ENCODE peak calls at places on chromosomes 16 and 17, in six cellular contexts. G is uterus, B is H9, R is AG04450, Y is IMR-90, L is breast epithelium. F is an unnamed sample.
A peak's percentile ranks its signal among the peaks of the same experiment; 100 is the strongest.

GRCh38 chr16:54040480-54040879 is 246.1 kb downstream of the IRX3 start:
- DNase-seq in L (no peak), G (no peak), Y (no peak), R (no peak), B (no peak), F (no peak)

GRCh38 chr17:27552467-27552779 is 78.6 kb upstream of the LGALS9 start:
- DNase-seq in G (no peak), B (no peak), L (no peak), Y (peak; percentile 72), R (no peak), F (no peak)

GRCh38 chr16:84194470-84195200 is 3.7 kb downstream of the ADAD2 start:
- DNase-seq in L (no peak), G (no peak), R (no peak), Y (no peak), B (no peak), F (no peak)

GRCh38 chr16:57144027-57144426 is 41.8 kb downstream of the PSME3IP1 start:
- DNase-seq in R (no peak), Y (no peak), L (no peak), G (no peak), B (no peak), F (no peak)

GRCh38 chr17:82274134-82275020 is 877 bp upstream of the CSNK1D start:
- DNase-seq in B (no peak), Y (no peak), L (no peak), G (no peak), R (no peak), F (no peak)

GRCh38 chr16:46836521-46837292 is 5.7 kb upstream of the C16orf87 start:
- DNase-seq in L (no peak), B (no peak), Y (no peak), R (no peak), G (no peak), F (no peak)

GRCh38 chr17:82234211-82235055 is 5.6 kb downstream of the SLC16A3 start:
- DNase-seq in B (no peak), R (no peak), Y (no peak), G (no peak), L (no peak), F (no peak)

GRCh38 chr16:82460761-82461160 is 166.0 kb upstream of the CDH13 start:
- DNase-seq in R (no peak), L (no peak), B (no peak), Y (no peak), G (no peak), F (no peak)

GRCh38 chr16:49712567-49712966 is 143.3 kb downstream of the ZNF423 start:
- DNase-seq in B (no peak), G (no peak), R (no peak), L (no peak), Y (no peak), F (no peak)

GRCh38 chr16:19672378-19672777 is 45.6 kb downstream of the KNOP1 start:
- DNase-seq in L (no peak), G (no peak), B (no peak), R (no peak), Y (peak; percentile 39), F (no peak)

GRCh38 chr16:86355538-86355937 is 154.8 kb upstream of the FOXF1 start:
- DNase-seq in B (no peak), Y (peak; percentile 93), R (peak; percentile 71), G (no peak), L (no peak), F (no peak)

GRCh38 chr16:75491876-75492275 is 3.4 kb downstream of the CHST6 start:
- DNase-seq in R (no peak), B (peak; percentile 62), G (no peak), Y (no peak), L (no peak), F (no peak)
- TF ChIP-seq CTCF in R (no peak), B (peak; percentile 50), G (no peak), Y (no peak), L (no peak), F (no peak)

DNA sequence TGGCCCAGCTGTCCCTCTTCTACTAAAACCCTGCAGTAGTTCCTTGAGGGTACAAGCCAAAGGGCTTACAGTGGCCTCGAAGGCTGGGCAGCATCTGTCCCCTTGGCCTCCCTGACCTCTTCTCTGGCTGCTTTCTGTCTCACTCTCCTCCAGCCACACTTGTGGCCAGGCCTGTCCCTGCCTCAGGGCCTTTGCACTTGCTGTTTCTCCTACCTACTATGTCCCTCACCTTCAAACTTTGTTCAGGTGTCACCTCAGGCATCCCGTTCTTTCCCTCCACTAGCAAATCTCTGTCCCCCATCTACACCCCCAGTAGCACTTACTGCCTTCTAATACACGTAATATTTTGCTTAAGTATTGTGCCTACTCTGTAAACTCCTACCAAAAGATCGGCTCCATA is 6.0 kb downstream of the ABCC1 start:
- DNase-seq in L (no peak), G (no peak), Y (no peak), B (no peak), R (no peak), F (no peak)
- H3K27ac ChIP-seq in L (no peak overlapping the region), G (no peak overlapping the region), Y (no peak overlapping the region), B (no peak overlapping the region), R (no peak overlapping the region), F (peak overlapping the region; percentile 0)

GRCh38 chr17:17708816-17709215 is 27.6 kb downstream of the RAI1 start:
- DNase-seq in G (no peak), B (no peak), Y (no peak), R (no peak), L (no peak), F (no peak)

GRCh38 chr17:17704931-17705330 is 23.7 kb downstream of the RAI1 start:
- DNase-seq in B (no peak), L (no peak), R (no peak), G (no peak), Y (no peak), F (no peak)

GRCh38 chr17:17703608-17703919 is 22.3 kb downstream of the RAI1 start:
- DNase-seq in L (no peak), G (no peak), Y (no peak), B (no peak), R (no peak), F (no peak)

GRCh38 chr17:17708301-17708700 is 27.0 kb downstream of the RAI1 start:
- DNase-seq in R (no peak), B (no peak), G (no peak), L (no peak), Y (no peak), F (no peak)

DNA sequence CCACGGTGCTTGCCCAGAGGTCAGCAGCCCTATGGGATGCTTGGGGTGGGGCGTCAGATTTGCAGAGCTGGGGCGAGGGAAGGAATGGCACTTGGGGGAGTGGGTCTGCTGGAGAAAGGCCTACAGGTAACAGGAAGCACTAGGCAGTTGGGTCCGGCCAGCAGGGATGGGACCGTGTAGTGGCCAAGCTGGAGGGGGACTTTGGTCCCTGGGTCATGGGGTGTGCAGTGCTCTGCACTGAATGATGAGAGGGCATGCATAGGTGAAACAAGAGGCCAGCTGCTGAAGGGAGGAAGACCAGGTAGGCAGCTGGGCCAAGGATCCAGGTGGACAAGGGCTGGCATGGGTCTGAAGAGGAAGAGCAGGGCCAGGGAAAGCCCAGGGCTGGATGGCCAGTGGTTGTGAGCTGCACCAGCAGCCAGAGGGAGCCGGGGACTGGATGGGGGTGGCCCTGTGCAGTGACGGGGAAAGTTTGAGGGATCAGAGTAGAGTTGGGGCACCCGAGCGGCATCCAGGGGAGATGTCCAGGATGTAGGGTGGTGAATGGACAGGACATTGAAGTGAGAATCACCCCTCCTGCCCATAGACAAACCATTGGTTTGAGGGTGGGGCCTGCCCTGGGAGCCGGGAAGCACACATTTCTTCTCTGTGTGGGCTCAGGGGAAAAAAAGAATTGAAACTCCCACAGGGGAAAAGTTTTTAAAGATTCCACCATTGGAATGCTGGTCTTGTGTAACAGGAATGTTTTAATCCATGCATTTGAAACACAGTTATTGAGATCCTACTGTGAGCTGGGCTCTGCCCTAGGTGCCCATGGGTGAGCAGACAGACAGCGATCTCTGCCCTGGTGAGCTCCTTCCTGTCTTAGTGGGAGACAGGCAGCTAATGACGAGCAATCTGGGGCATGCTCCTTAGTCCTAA is 25.1 kb downstream of the RAI1 start:
- DNase-seq in L (no peak), R (no peak), B (no peak), Y (no peak), G (no peak), F (no peak)
- TF ChIP-seq CTCF in L (no peak), R (peak; percentile 11), B (peak; percentile 12), Y (peak; percentile 9), G (no peak), F (no peak)

DNA sequence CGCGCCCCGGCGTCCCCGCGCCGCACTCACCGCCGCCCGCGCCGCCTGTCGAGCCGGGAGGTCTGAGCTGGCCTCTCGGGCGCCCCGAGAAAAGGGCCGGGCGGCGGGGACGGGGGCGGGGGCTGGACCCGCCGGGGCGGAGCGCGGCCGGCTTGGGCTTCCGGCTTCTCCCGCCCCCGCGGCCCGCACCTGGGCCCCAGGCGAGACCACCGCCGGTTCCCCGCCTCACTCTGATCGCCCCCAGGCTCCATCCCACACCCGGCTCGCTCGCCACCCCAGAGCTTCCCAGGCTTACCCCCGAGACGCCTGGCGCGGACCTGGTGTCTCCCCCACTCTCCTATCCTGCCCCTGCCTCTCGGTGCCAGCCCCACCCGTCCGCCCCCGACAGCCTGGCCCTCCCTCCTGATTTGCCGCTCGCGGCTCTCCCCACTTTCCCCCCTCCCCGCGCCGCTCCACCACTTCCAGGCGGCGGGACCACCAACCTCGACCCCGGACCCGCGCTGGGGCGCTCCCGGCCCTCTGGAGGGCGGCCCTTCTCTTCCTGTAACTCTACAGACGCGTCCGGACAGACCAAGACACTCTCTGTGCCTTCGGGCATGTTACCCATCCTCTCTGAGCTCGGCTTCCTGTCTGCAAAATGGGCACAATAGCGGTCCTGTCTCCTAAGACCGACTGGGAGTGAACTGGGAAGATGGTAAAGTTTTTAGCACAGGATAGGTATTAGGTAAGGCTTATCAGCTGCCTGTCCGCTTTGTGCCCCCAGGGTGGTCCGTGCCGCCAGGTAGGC is at the start of gene LITAF:
- DNase-seq in Y (peak; percentile 42), R (no peak), G (peak; percentile 76), B (peak; percentile 61), L (peak; percentile 66), F (peak; percentile 69)
- H3K27ac ChIP-seq in Y (peak within 1 kb of the TSS; percentile 95), R (peak within 1 kb of the TSS; percentile 57), G (peak within 1 kb of the TSS; percentile 97), B (no peak within 1 kb of the TSS), L (peak within 1 kb of the TSS; percentile 99), F (peak within 1 kb of the TSS; percentile 95)